ENCODE peak calls at places on chromosomes 13 and 19, in nine cellular contexts. B is Calu3; X is natural killer cell; H is activated naive CD8-positive, alpha-beta T cell treated with anti-CD3 and anti-CD28 coated beads for 36 hours; G is GM12892; A is ELF-1; T is stimulated activated CD4-positive, alpha-beta T cell treated with anti-CD3 and anti-CD28 coated beads, TNF-alpha, amount 100 ng/mL, for 1 hour; E is substantia nigra; S is C1 segment of cervical spinal cord. L is an unnamed sample.

GRCh38 chr13:80132741-80133601 is 208.0 kb downstream of the SPRY2 start:
- DNase-seq in B (peak), X (no peak), H (no peak), G (no peak), A (peak), T (no peak), E (peak), S (peak), L (no peak)

GRCh38 chr19:40392894-40393517 is 3.0 kb upstream of the HIPK4 start:
- DNase-seq in B (peak), X (no peak), H (no peak), G (no peak), A (peak), T (no peak), E (no peak), S (no peak), L (peak)

GRCh38 chr19:10044390-10044789 is 31.1 kb downstream of the RDH8 start:
- DNase-seq in B (no peak), X (no peak), H (no peak), G (no peak), A (no peak), T (no peak), E (no peak), S (no peak), L (peak)

GRCh38 chr13:37878496-37878895 is 8.9 kb upstream of the TRPC4 start:
- DNase-seq in B (no peak), X (no peak), H (no peak), G (no peak), A (no peak), T (no peak), E (no peak), S (no peak), L (no peak)

GRCh38 chr13:37144661-37145060 is 39.2 kb upstream of the CSNK1A1L start:
- DNase-seq in B (no peak), X (no peak), H (no peak), G (no peak), A (no peak), T (no peak), E (no peak), S (no peak), L (no peak)

GRCh38 chr13:49669735-49670309 is 21.5 kb downstream of the EBPL start:
- DNase-seq in B (peak), X (no peak), H (no peak), G (no peak), A (peak), T (no peak), E (peak), S (peak), L (peak)

GRCh38 chr19:35204799-35205732 is 23.5 kb downstream of the FAM187B start:
- DNase-seq in B (no peak), X (no peak), H (peak), G (no peak), A (peak), T (no peak), E (no peak), S (peak), L (peak)

GRCh38 chr13:30113983-30114491 is 193.3 kb downstream of the KATNAL1 start:
- DNase-seq in B (peak), X (no peak), H (no peak), G (no peak), A (peak), T (no peak), E (no peak), S (peak), L (no peak)

GRCh38 chr13:101092985-101093384 is 323.3 kb downstream of the NALCN start:
- DNase-seq in B (no peak), X (no peak), H (no peak), G (no peak), A (no peak), T (no peak), E (no peak), S (no peak), L (no peak)

GRCh38 chr13:100987993-100988392 is 313.4 kb upstream of the TMTC4 start:
- DNase-seq in B (no peak), X (no peak), H (no peak), G (no peak), A (peak), T (no peak), E (peak), S (peak), L (no peak)

GRCh38 chr13:19680751-19681150 is 47.3 kb downstream of the MPHOSPH8 start:
- DNase-seq in B (no peak), X (no peak), H (no peak), G (no peak), A (no peak), T (no peak), E (no peak), S (no peak), L (no peak)

GRCh38 chr13:21106089-21106488 is 44.7 kb upstream of the LATS2 start:
- DNase-seq in B (no peak), X (no peak), H (no peak), G (no peak), A (no peak), T (no peak), E (no peak), S (no peak), L (no peak)

GRCh38 chr19:15633122-15633521 is 7.6 kb upstream of the CYP4F3 start:
- DNase-seq in B (no peak), X (no peak), H (no peak), G (no peak), A (no peak), T (no peak), E (no peak), S (no peak), L (no peak)

GRCh38 chr19:52211926-52212571 is 22.2 kb downstream of the PPP2R1A start:
- DNase-seq in B (no peak), X (no peak), H (no peak), G (no peak), A (no peak), T (no peak), E (no peak), S (no peak), L (no peak)

GRCh38 chr19:15154002-15154612 is 46.7 kb downstream of the NOTCH3 start:
- DNase-seq in B (peak), X (no peak), H (peak), G (no peak), A (peak), T (no peak), E (no peak), S (no peak), L (peak)